ENCODE peak calls at places on chromosome 13, in five cellular contexts. I is fibroblast of mammary gland, T is BE2C, S is AG10803, G is OCI-LY7. Z is an unnamed sample.

GRCh38 chr13:82370306-82370705 is 1512.0 kb downstream of the SLITRK1 start:
- DNase-seq in I (peak), S (no peak), G (no peak), T (no peak), Z (no peak)

GRCh38 chr13:99967884-99968520 is 3.6 kb downstream of the ZIC5 start:
- DNase-seq in G (no peak), I (no peak), S (no peak), T (no peak), Z (no peak)

GRCh38 chr13:27975579-27976361 is 6.7 kb upstream of the CDX2 start:
- DNase-seq in I (no peak), S (no peak), T (no peak), G (no peak), Z (no peak)

GRCh38 chr13:22455036-22455435 is 725.7 kb upstream of the SGCG start:
- DNase-seq in T (no peak), G (no peak), I (no peak), S (no peak), Z (no peak)

GRCh38 chr13:36884235-36884634 is 35.8 kb downstream of the SMAD9 start:
- DNase-seq in S (no peak), I (no peak), T (no peak), G (no peak), Z (no peak)

GRCh38 chr13:41065098-41065497 is 3.8 kb downstream of the WBP4 start:
- DNase-seq in I (peak), S (peak), G (no peak), T (no peak), Z (no peak)

GRCh38 chr13:23432589-23432988 is 913 bp downstream of the SACS start:
- DNase-seq in G (no peak), T (no peak), S (no peak), I (no peak), Z (no peak)

GRCh38 chr13:24664726-24665409 is 15.3 kb upstream of the ATP12A start:
- DNase-seq in G (no peak), T (no peak), I (peak), S (peak), Z (no peak)

GRCh38 chr13:93318538-93318937 is 91.9 kb downstream of the GPC6 start:
- DNase-seq in G (no peak), I (peak), T (no peak), S (no peak), Z (no peak)

GRCh38 chr13:99307247-99307646 is at the start of gene GPR183:
- DNase-seq in I (no peak), G (no peak), T (no peak), S (no peak), Z (no peak)

GRCh38 chr13:87656311-87656710 is 14.9 kb upstream of the SLITRK5 start:
- DNase-seq in S (no peak), I (peak), G (no peak), T (no peak), Z (no peak)

GRCh38 chr13:27917121-27917947 is 2.5 kb upstream of the PDX1 start:
- DNase-seq in S (no peak), I (no peak), G (no peak), T (no peak), Z (peak)

GRCh38 chr13:101763191-101763590 is 310.7 kb downstream of the ITGBL1 start:
- DNase-seq in G (no peak), S (peak), I (no peak), T (no peak), Z (no peak)

GRCh38 chr13:76991432-76991795 is 467 bp upstream of the CLN5 start:
- DNase-seq in S (no peak), T (no peak), G (no peak), I (no peak), Z (peak)

GRCh38 chr13:44437356-44438233 is 64.0 kb downstream of the SERP2 start:
- DNase-seq in I (peak), S (peak), G (peak), T (no peak), Z (no peak)

GRCh38 chr13:49802410-49802809 is 9.9 kb upstream of the KPNA3 start:
- DNase-seq in I (no peak), T (no peak), G (no peak), S (no peak), Z (no peak)

GRCh38 chr13:101695870-101696516 is 243.5 kb downstream of the ITGBL1 start:
- DNase-seq in G (no peak), I (peak), S (peak), T (no peak), Z (no peak)

GRCh38 chr13:110540871-110541525 is 20.5 kb downstream of the RAB20 start:
- DNase-seq in I (no peak), T (no peak), S (no peak), G (no peak), Z (no peak)

GRCh38 chr13:44566601-44567000 is 9.5 kb downstream of the TSC22D1 start:
- DNase-seq in S (no peak), I (no peak), G (no peak), T (no peak), Z (no peak)

GRCh38 chr13:94761407-94761806 is 49.1 kb upstream of the SOX21 start:
- DNase-seq in I (no peak), G (no peak), T (no peak), S (no peak), Z (no peak)

GRCh38 chr13:77728265-77728966 is 30.9 kb downstream of the SLAIN1 start:
- DNase-seq in I (no peak), S (no peak), G (no peak), T (no peak), Z (no peak)

GRCh38 chr13:41384749-41385503 is 72.4 kb upstream of the RGCC start:
- DNase-seq in S (peak), I (peak), G (peak), T (no peak), Z (no peak)

GRCh38 chr13:100439247-100439955 is 149.2 kb downstream of the GGACT start:
- DNase-seq in I (no peak), S (no peak), G (no peak), T (no peak), Z (no peak)

GRCh38 chr13:30805603-30806011 is 70.3 kb downstream of the ALOX5AP start:
- DNase-seq in I (no peak), T (peak), S (no peak), G (no peak), Z (no peak)

GRCh38 chr13:101530293-101530692 is 77.8 kb downstream of the ITGBL1 start:
- DNase-seq in S (peak), G (no peak), T (no peak), I (peak), Z (no peak)

GRCh38 chr13:68927387-68928026 is 1180.1 kb upstream of the ATXN8OS start:
- DNase-seq in S (no peak), T (peak), I (peak), G (no peak), Z (no peak)

GRCh38 chr13:80040219-80040976 is 300.5 kb downstream of the SPRY2 start:
- DNase-seq in T (no peak), G (no peak), I (peak), S (peak), Z (no peak)
- TF ChIP-seq CTCF in T (no peak), G (no peak), I (no peak), S (no peak), Z (no peak)

DNA sequence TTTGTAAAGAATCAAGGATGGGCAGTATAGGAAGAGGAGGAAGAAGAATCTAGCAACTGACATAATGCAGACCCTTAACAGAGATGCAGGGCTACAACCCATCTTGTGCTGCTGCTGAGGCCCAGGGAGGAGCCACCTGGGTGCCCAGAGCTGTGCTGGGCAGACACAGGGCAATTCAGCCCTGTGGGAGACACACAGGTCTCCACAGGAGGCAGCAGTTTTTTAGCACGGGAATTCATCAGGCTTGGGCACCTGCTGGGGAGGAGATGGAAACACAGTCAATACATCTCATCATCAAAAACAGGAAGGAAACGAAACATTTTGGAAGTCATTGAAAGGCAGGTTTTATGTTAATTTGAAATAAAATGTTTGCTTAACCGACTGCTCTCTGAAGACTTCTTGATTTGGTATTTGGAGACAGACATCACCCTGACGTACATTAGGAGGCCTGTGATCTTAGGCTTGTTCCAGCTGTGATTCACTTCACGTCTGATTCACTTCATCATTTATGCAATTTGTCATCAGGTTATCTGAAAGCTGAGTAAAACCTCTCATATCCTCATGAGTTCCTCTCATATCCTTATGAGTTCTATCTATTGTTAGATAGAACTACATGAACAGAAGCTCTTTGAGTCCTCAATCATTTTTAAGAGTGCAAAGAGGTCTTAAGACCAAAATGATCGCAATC is 77.4 kb downstream of the CYSLTR2 start:
- DNase-seq in G (no peak), S (peak), T (no peak), I (peak), Z (no peak)
- TF ChIP-seq CTCF in G (no peak), S (no peak), T (no peak), I (no peak), Z (no peak)

DNA sequence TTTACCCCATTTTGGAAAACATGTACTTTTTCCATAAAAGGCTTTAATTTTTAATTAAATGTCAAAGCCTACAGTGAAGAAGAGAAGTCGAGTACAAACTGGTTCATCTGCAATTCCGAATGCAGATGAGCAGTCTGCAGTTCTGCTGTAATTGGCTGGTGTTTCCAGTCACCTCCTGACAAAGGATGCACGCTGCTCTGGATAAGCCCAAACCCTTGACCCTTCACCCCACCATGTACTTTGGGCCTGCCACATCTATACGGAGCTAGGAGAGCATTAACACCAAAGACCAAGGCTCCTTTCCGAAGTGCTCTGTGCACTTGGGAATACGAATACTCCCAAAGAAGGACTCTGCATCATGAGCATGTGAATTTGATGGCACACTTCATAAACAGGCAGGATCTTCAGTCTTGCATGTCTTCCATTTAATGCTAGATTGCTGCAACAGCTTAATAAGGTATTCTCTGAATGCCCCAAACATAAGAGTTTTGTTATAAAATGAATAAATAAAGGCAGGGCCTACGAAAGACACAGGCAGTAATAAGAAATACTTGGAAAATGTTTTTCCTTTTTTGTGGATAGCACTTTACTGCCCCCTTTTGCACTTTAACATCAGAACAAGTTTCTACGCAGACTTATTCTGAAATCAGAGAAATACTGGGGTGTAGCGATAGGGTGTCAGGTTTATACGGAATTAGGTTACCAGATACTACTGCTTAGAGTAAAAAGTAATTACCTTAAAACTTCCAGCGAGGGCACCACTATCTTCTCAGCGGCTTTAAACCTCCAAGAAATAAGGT is 15.1 kb downstream of the EFNB2 start:
- DNase-seq in G (no peak), T (no peak), S (peak), I (peak), Z (no peak)
- TF ChIP-seq CTCF in G (no peak), T (peak), S (peak), I (peak), Z (no peak)

DNA sequence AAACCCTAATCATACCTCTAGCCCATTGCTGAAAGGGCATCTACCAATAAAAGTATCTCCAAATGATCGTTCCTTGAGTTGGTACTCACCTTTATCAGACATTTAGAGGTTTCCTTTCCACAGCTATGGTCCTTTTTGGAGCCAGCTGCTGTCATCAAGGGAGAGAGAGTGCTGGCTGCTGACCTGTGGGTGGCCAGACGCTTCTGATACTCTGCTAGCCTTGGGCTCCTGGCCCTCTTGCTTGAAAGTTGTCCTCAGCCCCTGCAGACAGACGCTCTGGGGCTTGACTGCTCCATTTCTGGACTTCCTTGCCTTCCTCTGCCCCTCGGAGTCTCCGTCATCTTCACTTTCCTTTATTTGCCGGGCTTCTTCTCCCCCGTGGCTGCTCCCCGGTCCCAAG is 499.1 kb downstream of the DIAPH3 start:
- DNase-seq in T (no peak), G (no peak), S (no peak), I (no peak), Z (no peak)
- TF ChIP-seq CTCF in T (no peak), G (no peak), S (no peak), I (no peak), Z (no peak)

DNA sequence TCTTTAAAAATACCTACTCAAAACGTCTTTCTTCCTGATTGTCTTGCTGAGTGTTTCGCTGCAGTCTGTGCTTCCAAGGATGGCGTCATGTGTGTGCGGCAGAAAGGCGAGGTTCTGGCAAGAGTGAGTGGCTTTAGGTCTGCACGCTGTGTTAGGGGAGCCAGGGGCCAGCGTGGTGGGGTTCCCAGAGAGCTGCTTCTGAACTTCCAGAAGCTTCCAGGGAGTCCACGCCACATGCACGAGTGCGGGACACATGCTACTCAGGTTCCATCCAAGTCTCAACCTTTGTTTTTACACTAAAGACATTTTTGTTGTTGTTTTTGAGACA is 67.9 kb downstream of the ATP11A start:
- DNase-seq in S (no peak), G (no peak), I (peak), T (no peak), Z (no peak)
- TF ChIP-seq CTCF in S (no peak), G (no peak), I (no peak), T (no peak), Z (no peak)

GRCh38 chr13:47545630-47546029 is 455.4 kb downstream of the SUCLA2 start:
- DNase-seq in I (no peak), G (no peak), S (peak), T (no peak), Z (no peak)
- TF ChIP-seq CTCF in I (no peak), G (no peak), S (no peak), T (no peak), Z (no peak)

Z was measured in activated CD8-positive, alpha-beta T cell treated with anti-CD3 and anti-CD28 coated beads for 36 hours.